ENCODE peak calls at places on chromosome 14, in five cellular contexts. V, K, C, U and S are unnamed samples.

GRCh38 chr14:28348797-28349196 is 417.8 kb upstream of the FOXG1 start:
- DNase-seq in U (no peak), K (no peak), C (no peak), V (no peak), S (no peak)

GRCh38 chr14:93789366-93790130 is 1.3 kb upstream of the PRIMA1 start:
- DNase-seq in U (no peak), V (no peak), K (no peak), C (no peak), S (no peak)

GRCh38 chr14:94364964-94365363 is 23.4 kb downstream of the SERPINA1 start:
- DNase-seq in V (no peak), K (no peak), C (no peak), U (no peak), S (no peak)

GRCh38 chr14:55136868-55137785 is 8.1 kb downstream of the LGALS3 start:
- DNase-seq in K (peak; percentile 62), C (no peak), V (no peak), U (peak; percentile 89), S (no peak)

GRCh38 chr14:94390372-94391086 is 2.1 kb upstream of the SERPINA1 start:
- DNase-seq in C (no peak), U (peak; percentile 5), K (no peak), V (no peak), S (no peak)

GRCh38 chr14:90193925-90194324 is 62.4 kb upstream of the PSMC1 start:
- DNase-seq in U (no peak), C (no peak), V (peak; percentile 10), K (no peak), S (peak; percentile 15)

GRCh38 chr14:92895352-92895878 is 27.5 kb upstream of the CHGA start:
- DNase-seq in C (no peak), K (no peak), V (no peak), U (no peak), S (no peak)

GRCh38 chr14:105258846-105259245 is 10.5 kb downstream of the BTBD6 start:
- DNase-seq in U (no peak), C (no peak), K (no peak), V (no peak), S (no peak)

GRCh38 chr14:102805454-102805891 is 28.2 kb downstream of the TRAF3 start:
- DNase-seq in V (peak; percentile 32), C (no peak), K (no peak), U (peak; percentile 73), S (no peak)

GRCh38 chr14:90791481-90791880 is 24.7 kb downstream of the TTC7B start:
- DNase-seq in U (no peak), C (no peak), K (no peak), V (no peak), S (no peak)

GRCh38 chr14:64688801-64689200 is 15.4 kb upstream of the PLEKHG3 start:
- DNase-seq in U (no peak), V (no peak), K (no peak), C (no peak), S (no peak)

GRCh38 chr14:24195186-24196070 is at the start of gene TM9SF1:
- DNase-seq in K (peak; percentile 82), U (peak; percentile 90), V (peak; percentile 89), C (peak; percentile 81), S (peak; percentile 91)

GRCh38 chr14:50388256-50388931 is 8.3 kb downstream of the CDKL1 start:
- DNase-seq in C (no peak), K (no peak), V (no peak), U (no peak), S (peak; percentile 22)

GRCh38 chr14:38073641-38074040 is 134.1 kb upstream of the SSTR1 start:
- DNase-seq in U (no peak), K (no peak), C (no peak), V (no peak), S (no peak)

GRCh38 chr14:95364481-95365209 is 44.9 kb upstream of the CLMN start:
- DNase-seq in V (no peak), C (no peak), K (no peak), U (no peak), S (no peak)

GRCh38 chr14:73634333-73634833 is 10.4 kb upstream of the DNAL1 start:
- DNase-seq in U (peak; percentile 25), K (peak; percentile 6), V (no peak), C (no peak), S (peak; percentile 59)

GRCh38 chr14:101739446-101740141 is 21.9 kb upstream of the PPP2R5C start:
- DNase-seq in U (no peak), K (no peak), C (no peak), V (no peak), S (no peak)

GRCh38 chr14:99537399-99537798 is 56.2 kb downstream of the CCNK start:
- DNase-seq in U (peak; percentile 87), K (no peak), C (no peak), V (no peak), S (no peak)

GRCh38 chr14:76844223-76844622 is 18.0 kb downstream of the LRRC74A start:
- DNase-seq in K (no peak), V (peak; percentile 54), C (peak; percentile 18), U (peak; percentile 58), S (peak; percentile 58)

GRCh38 chr14:75259510-75259855 is 19.1 kb upstream of the FOS start:
- DNase-seq in U (peak; percentile 75), C (no peak), K (no peak), V (no peak), S (peak; percentile 77)

GRCh38 chr14:71586131-71586893 is 345.9 kb upstream of the RGS6 start:
- DNase-seq in C (no peak), K (peak; percentile 17), V (no peak), U (peak; percentile 36), S (peak; percentile 75)

GRCh38 chr14:98368916-98369315 is 903.1 kb downstream of the BCL11B start:
- DNase-seq in V (no peak), C (no peak), K (no peak), U (no peak), S (no peak)

GRCh38 chr14:76919431-76919810 is 93.2 kb downstream of the LRRC74A start:
- DNase-seq in V (no peak), U (no peak), K (no peak), C (no peak), S (no peak)

GRCh38 chr14:32623300-32624093 is 294.4 kb downstream of the AKAP6 start:
- DNase-seq in K (no peak), U (peak; percentile 47), V (no peak), C (no peak), S (peak; percentile 50)

GRCh38 chr14:36655963-36656768 is 5.5 kb upstream of the PAX9 start:
- DNase-seq in V (no peak), U (no peak), C (no peak), K (no peak), S (peak; percentile 93)

GRCh38 chr14:96176811-96177211 is 27.8 kb upstream of the BDKRB2 start:
- DNase-seq in C (no peak), V (no peak), U (peak; percentile 72), K (no peak), S (no peak)

GRCh38 chr14:75906680-75907280 is 75.0 kb downstream of the TGFB3 start:
- DNase-seq in C (peak; percentile 55), V (peak; percentile 74), K (peak; percentile 38), U (no peak), S (peak; percentile 64)

GRCh38 chr14:56608682-56609081 is 29.1 kb downstream of the TMEM260 start:
- DNase-seq in U (peak; percentile 12), C (no peak), K (no peak), V (no peak), S (peak; percentile 9)

GRCh38 chr14:97697772-97698171 is 900.6 kb downstream of the VRK1 start:
- DNase-seq in V (peak; percentile 28), C (no peak), U (no peak), K (no peak), S (no peak)

GRCh38 chr14:57970594-57970993 is 104.7 kb upstream of the SLC35F4 start:
- DNase-seq in K (no peak), V (no peak), U (no peak), C (no peak), S (no peak)

GRCh38 chr14:89485264-89485663 is 68.2 kb upstream of the FOXN3 start:
- DNase-seq in K (no peak), V (no peak), U (peak; percentile 58), C (no peak), S (no peak)

GRCh38 chr14:41586237-41586636 is 20.4 kb upstream of the LRFN5 start:
- DNase-seq in V (no peak), K (no peak), U (no peak), C (no peak), S (no peak)

GRCh38 chr14:95464524-95464923 is 51.9 kb downstream of the SYNE3 start:
- DNase-seq in U (no peak), C (no peak), V (peak; percentile 16), K (no peak), S (no peak)

GRCh38 chr14:101827286-101827685 is 65.8 kb downstream of the PPP2R5C start:
- DNase-seq in K (no peak), U (no peak), C (no peak), V (no peak), S (no peak)

GRCh38 chr14:29236848-29237247 is 470.3 kb downstream of the FOXG1 start:
- DNase-seq in U (peak; percentile 92), V (no peak), K (no peak), C (no peak), S (peak; percentile 50)

GRCh38 chr14:95460647-95461478 is 55.6 kb downstream of the SYNE3 start:
- DNase-seq in C (no peak), K (peak; percentile 65), U (peak; percentile 72), V (no peak), S (peak; percentile 70)

GRCh38 chr14:100790785-100791667 is 34.9 kb upstream of the MEG3 start:
- DNase-seq in K (no peak), C (no peak), U (peak; percentile 68), V (no peak), S (no peak)